ENCODE peak calls at places on chromosomes 12 and 14, in four cellular contexts. L is fibroblast of lung, X is K562, N is keratinocyte. E is an unnamed sample.
A peak's percentile ranks its signal among the peaks of the same experiment; 100 is the strongest.

GRCh38 chr14:23005861-23006534 is 3.9 kb downstream of the C14orf93 start:
- DNase-seq in L (no peak), X (no peak), N (no peak), E (no peak)

GRCh38 chr12:117580718-117581062 is 219.3 kb upstream of the NOS1 start:
- DNase-seq in L (no peak), X (peak; percentile 88), N (no peak), E (peak; percentile 93)

GRCh38 chr12:57087689-57088441 is 1.0 kb upstream of the NAB2 start:
- DNase-seq in L (peak; percentile 96), X (peak; percentile 90), N (no peak), E (peak; percentile 97)

GRCh38 chr14:68523994-68524725 is 268.7 kb downstream of the ZFP36L1 start:
- DNase-seq in L (peak; percentile 36), X (no peak), N (no peak), E (no peak)

GRCh38 chr12:49987620-49988303 is 15.0 kb downstream of the AQP6 start:
- DNase-seq in L (no peak), X (no peak), N (no peak), E (no peak)

GRCh38 chr14:33576014-33576413 is 374.9 kb downstream of the EGLN3 start:
- DNase-seq in L (no peak), X (no peak), N (no peak), E (no peak)

GRCh38 chr12:132153501-132154340 is 9.5 kb downstream of the NOC4L start:
- DNase-seq in L (peak; percentile 71), X (peak; percentile 71), N (no peak), E (peak; percentile 91)

GRCh38 chr14:51004352-51004800 is 60.1 kb upstream of the PYGL start:
- DNase-seq in L (no peak), X (no peak), N (no peak), E (no peak)

GRCh38 chr14:61281186-61281676 is at the start of gene TMEM30B:
- DNase-seq in L (no peak), X (no peak), N (peak; percentile 69), E (no peak)

GRCh38 chr14:21084396-21084795 is 14.1 kb downstream of the ZNF219 start:
- DNase-seq in L (no peak), X (no peak), N (no peak), E (no peak)

GRCh38 chr12:10175849-10176641 is 2.8 kb upstream of the TMEM52B start:
- DNase-seq in L (no peak), X (no peak), N (peak; percentile 19), E (no peak)

GRCh38 chr12:15278816-15279658 is 43.3 kb upstream of the PTPRO start:
- DNase-seq in L (peak; percentile 72), X (no peak), N (peak; percentile 63), E (peak; percentile 48)

GRCh38 chr12:12072064-12072760 is 1.5 kb downstream of the BCL2L14 start:
- DNase-seq in L (no peak), X (no peak), N (no peak), E (no peak)

GRCh38 chr14:54108481-54109471 is 152.2 kb upstream of the BMP4 start:
- DNase-seq in L (peak; percentile 47), X (no peak), N (no peak), E (no peak)

GRCh38 chr14:100374891-100375272 is 51.7 kb downstream of the SLC25A47 start:
- DNase-seq in L (no peak), X (no peak), N (no peak), E (no peak)

GRCh38 chr14:85566603-85567002 is 36.7 kb downstream of the FLRT2 start:
- DNase-seq in L (peak; percentile 87), X (no peak), N (no peak), E (no peak)

GRCh38 chr14:77498120-77498979 is at the start of gene ISM2:
- DNase-seq in L (peak; percentile 12), X (peak; percentile 43), N (no peak), E (peak; percentile 86)

GRCh38 chr14:80387563-80387981 is 176.3 kb upstream of the DIO2 start:
- DNase-seq in L (no peak), X (no peak), N (no peak), E (no peak)

GRCh38 chr12:50696931-50697330 is 67.0 kb upstream of the ATF1 start:
- DNase-seq in L (no peak), X (no peak), N (no peak), E (no peak)

GRCh38 chr14:59474172-59474571 is 9.0 kb upstream of the GPR135 start:
- DNase-seq in L (peak; percentile 55), X (no peak), N (no peak), E (no peak)

GRCh38 chr12:81888341-81888740 is 129.2 kb upstream of the PPFIA2 start:
- DNase-seq in L (no peak), X (no peak), N (no peak), E (no peak)

GRCh38 chr12:46901464-46902205 is 75.8 kb upstream of the SLC38A4 start:
- DNase-seq in L (no peak), X (no peak), N (no peak), E (no peak)

GRCh38 chr12:46900734-46901463 is 75.1 kb upstream of the SLC38A4 start:
- DNase-seq in L (no peak), X (no peak), N (no peak), E (no peak)

GRCh38 chr12:46895726-46896125 is 69.9 kb upstream of the SLC38A4 start:
- DNase-seq in L (no peak), X (no peak), N (no peak), E (no peak)

GRCh38 chr12:46896680-46897079 is 70.9 kb upstream of the SLC38A4 start:
- DNase-seq in L (no peak), X (no peak), N (no peak), E (no peak)

GRCh38 chr12:46898152-46898931 is 72.5 kb upstream of the SLC38A4 start:
- DNase-seq in L (no peak), X (no peak), N (no peak), E (no peak)
- H3K9ac ChIP-seq in L (no peak overlapping the region), X (no peak overlapping the region), N (no peak overlapping the region), E (no peak overlapping the region)

DNA sequence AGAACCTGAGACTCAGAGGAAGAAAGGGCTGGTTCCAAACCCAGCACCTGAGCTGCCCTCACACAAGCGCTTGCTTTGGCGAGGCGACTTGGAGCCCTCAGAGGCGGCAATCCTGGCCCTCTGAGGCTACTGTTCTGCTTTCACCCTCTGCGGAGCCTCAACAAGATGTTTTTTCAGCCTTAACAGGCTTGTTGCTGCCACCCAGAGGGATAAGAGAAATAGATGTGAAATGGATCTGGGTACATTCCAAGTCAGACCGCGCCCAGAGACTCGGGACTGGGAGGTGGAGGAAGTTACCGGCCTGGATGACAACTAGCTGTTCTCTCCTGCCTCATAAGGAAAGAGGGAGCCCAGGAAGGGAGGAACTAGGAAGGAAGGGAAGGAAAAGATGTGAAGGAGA is 89.6 kb downstream of the TTC7B start:
- DNase-seq in L (peak; percentile 80), X (no peak), N (no peak), E (no peak)
- H3K4me2 ChIP-seq in L (no peak overlapping the region), X (no peak overlapping the region), N (no peak overlapping the region), E (no peak overlapping the region)

GRCh38 chr12:120261951-120262851 is 3.3 kb downstream of the PXN start:
- DNase-seq in L (no peak), X (no peak), N (peak; percentile 96), E (no peak)
- H4K20me1 ChIP-seq in L (no peaks in the 10 kb centered on the region), X (peaks cover 16% of the 10 kb centered on the region), N (peaks cover 8% of the 10 kb centered on the region), E (peaks cover 11% of the 10 kb centered on the region)

GRCh38 chr14:101875726-101876268 is 88.6 kb upstream of the DYNC1H1 start:
- DNase-seq in L (no peak), X (no peak), N (no peak), E (peak; percentile 69)
- H3K9ac ChIP-seq in L (no peak overlapping the region), X (no peak overlapping the region), N (no peak overlapping the region), E (peak overlapping the region; percentile 63)

GRCh38 chr14:35532783-35533356 is 1.1 kb upstream of the INSM2 start:
- DNase-seq in L (no peak), X (no peak), N (no peak), E (peak; percentile 53)

GRCh38 chr14:35534130-35534883 is at the start of gene INSM2:
- DNase-seq in L (peak; percentile 4), X (peak; percentile 13), N (no peak), E (peak; percentile 61)

GRCh38 chr14:35533357-35534129 is 421 bp upstream of the INSM2 start:
- DNase-seq in L (peak; percentile 33), X (peak; percentile 66), N (no peak), E (peak; percentile 97)

GRCh38 chr14:35534884-35535793 is 1.2 kb downstream of the INSM2 start:
- DNase-seq in L (peak; percentile 63), X (peak; percentile 65), N (no peak), E (peak; percentile 61)

GRCh38 chr14:35531960-35532747 is 1.8 kb upstream of the INSM2 start:
- DNase-seq in L (no peak), X (no peak), N (no peak), E (no peak)
- H3K4me2 ChIP-seq in L (no peak overlapping the region), X (no peak overlapping the region), N (no peak overlapping the region), E (no peak overlapping the region)

GRCh38 chr14:39180553-39180952 is 5.5 kb downstream of the PNN start:
- DNase-seq in L (no peak), X (no peak), N (no peak), E (no peak)
- H4K20me1 ChIP-seq in L (no peaks in the 10 kb centered on the region), X (no peaks in the 10 kb centered on the region), N (no peaks in the 10 kb centered on the region), E (peaks cover 42% of the 10 kb centered on the region)

DNA sequence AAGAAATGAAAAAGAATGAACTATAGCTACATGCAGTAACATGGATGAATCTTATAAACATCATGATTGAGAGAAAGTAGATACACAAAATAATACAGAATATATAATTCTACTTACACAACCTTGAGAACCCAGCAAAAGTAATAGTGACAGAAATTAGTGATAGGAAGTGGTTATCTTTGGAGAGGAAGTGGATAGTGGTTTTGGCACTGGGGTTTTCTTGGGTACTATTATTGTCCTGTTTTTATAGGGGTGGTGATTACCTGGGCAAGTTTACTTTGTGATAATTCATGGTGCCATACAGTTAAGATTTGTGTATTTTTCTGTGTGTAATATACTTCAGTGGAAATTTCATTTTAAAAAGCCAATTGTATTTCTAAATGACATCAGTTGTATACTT is 352.7 kb downstream of the AEBP2 start:
- DNase-seq in L (no peak), X (no peak), N (no peak), E (no peak)
- H3K9ac ChIP-seq in L (no peak overlapping the region), X (no peak overlapping the region), N (no peak overlapping the region), E (no peak overlapping the region)

GRCh38 chr14:98946995-98947394 is 325.0 kb downstream of the BCL11B start:
- DNase-seq in L (peak; percentile 46), X (no peak), N (no peak), E (no peak)
- H3K4me2 ChIP-seq in L (no peak overlapping the region), X (no peak overlapping the region), N (peak overlapping the region; percentile 19), E (no peak overlapping the region)

DNA sequence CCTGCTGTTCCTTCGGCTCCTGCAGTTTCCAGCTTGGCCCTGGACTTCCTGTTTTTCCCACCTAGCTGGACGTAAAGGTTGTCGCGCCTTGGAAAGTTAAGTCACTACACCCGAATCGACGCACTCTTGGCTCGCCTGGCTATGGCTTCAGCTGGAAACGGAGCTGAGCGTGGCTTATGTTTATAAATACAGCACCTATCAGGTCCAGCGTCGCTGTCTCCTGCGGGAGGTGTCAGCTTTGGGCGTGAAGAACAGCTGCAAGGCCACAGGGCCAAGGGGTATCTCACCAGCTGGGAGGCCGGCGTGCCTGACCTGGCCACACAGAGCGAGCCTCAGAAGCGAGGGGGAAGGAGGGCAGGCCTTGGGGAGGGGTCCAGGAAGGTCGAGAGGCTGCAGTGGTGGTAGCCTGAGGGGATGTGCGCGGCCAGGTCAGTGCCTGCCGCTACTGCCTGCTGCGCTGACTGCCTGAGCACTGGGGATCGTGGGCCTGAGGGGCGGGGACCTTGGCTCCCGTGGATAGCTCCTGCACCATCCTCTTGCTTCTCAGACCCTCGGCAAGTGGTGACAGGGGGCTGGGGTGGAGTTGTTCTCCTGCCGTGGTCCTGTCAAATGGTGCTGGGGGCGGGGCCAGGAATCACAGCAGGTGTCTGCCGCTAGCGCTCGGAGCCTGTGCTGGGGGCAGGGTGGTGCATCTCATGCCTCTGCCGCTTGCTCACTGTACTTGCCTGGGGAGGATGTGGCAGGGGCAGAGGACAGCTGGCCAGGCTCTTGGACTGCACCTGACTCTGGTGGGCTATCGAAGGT is 12.5 kb downstream of the PACS2 start:
- DNase-seq in L (no peak), X (no peak), N (no peak), E (no peak)
- H4K20me1 ChIP-seq in L (no peaks in the 10 kb centered on the region), X (peaks cover 12% of the 10 kb centered on the region), N (peaks cover 2% of the 10 kb centered on the region), E (peaks cover 81% of the 10 kb centered on the region)